ENCODE peak calls at places on chromosomes 1 and 21, in five cellular contexts. One of them, this sample, is unnamed.

GRCh38 chr1:157154940-157155514 is 16.8 kb upstream of the ETV3 start:
- DNase-seq in T47D: no peak
- DNase-seq in NCI-H510A: no peak
- DNase-seq in stomach: peak; percentile 89
- DNase-seq in T-helper 17 cell: no peak
- DNase-seq in this sample: no peak

GRCh38 chr1:223714849-223715709 is 2.7 kb downstream of the CAPN2 start:
- DNase-seq in T47D: no peak
- DNase-seq in NCI-H510A: peak; percentile 32
- DNase-seq in stomach: no peak
- DNase-seq in T-helper 17 cell: no peak
- DNase-seq in this sample: no peak

GRCh38 chr1:3051270-3052268 is 17.4 kb upstream of the PRDM16 start:
- DNase-seq in T47D: no peak
- DNase-seq in NCI-H510A: no peak
- DNase-seq in stomach: no peak
- DNase-seq in T-helper 17 cell: no peak
- DNase-seq in this sample: no peak

GRCh38 chr1:72526926-72527325 is 244.6 kb upstream of the NEGR1 start:
- DNase-seq in T47D: no peak
- DNase-seq in NCI-H510A: no peak
- DNase-seq in stomach: no peak
- DNase-seq in T-helper 17 cell: no peak
- DNase-seq in this sample: no peak

GRCh38 chr1:201608635-201609395 is 69.9 kb downstream of the NAV1 start:
- DNase-seq in T47D: no peak
- DNase-seq in NCI-H510A: no peak
- DNase-seq in stomach: no peak
- DNase-seq in T-helper 17 cell: no peak
- DNase-seq in this sample: no peak

GRCh38 chr1:148357037-148357436 is 126.1 kb downstream of the PPIAL4G start:
- DNase-seq in T47D: no peak
- DNase-seq in NCI-H510A: no peak
- DNase-seq in stomach: no peak
- DNase-seq in T-helper 17 cell: no peak
- DNase-seq in this sample: no peak

GRCh38 chr1:184418955-184419733 is 32.3 kb downstream of the C1orf21 start:
- DNase-seq in T47D: no peak
- DNase-seq in NCI-H510A: no peak
- DNase-seq in stomach: no peak
- DNase-seq in T-helper 17 cell: no peak
- DNase-seq in this sample: no peak

GRCh38 chr1:10320336-10320735 is 78.5 kb upstream of the PGD start:
- DNase-seq in T47D: no peak
- DNase-seq in NCI-H510A: no peak
- DNase-seq in stomach: no peak
- DNase-seq in T-helper 17 cell: no peak
- DNase-seq in this sample: no peak

GRCh38 chr1:221716713-221717490 is 25.0 kb downstream of the DUSP10 start:
- DNase-seq in T47D: no peak
- DNase-seq in NCI-H510A: no peak
- DNase-seq in stomach: no peak
- DNase-seq in T-helper 17 cell: no peak
- DNase-seq in this sample: no peak

GRCh38 chr1:6157528-6158174 is 22.5 kb downstream of the CHD5 start:
- DNase-seq in T47D: peak; percentile 64
- DNase-seq in NCI-H510A: peak; percentile 82
- DNase-seq in stomach: no peak
- DNase-seq in T-helper 17 cell: no peak
- DNase-seq in this sample: no peak

GRCh38 chr1:99645199-99645598 is 714 bp upstream of the PALMD start:
- DNase-seq in T47D: no peak
- DNase-seq in NCI-H510A: no peak
- DNase-seq in stomach: no peak
- DNase-seq in T-helper 17 cell: no peak
- DNase-seq in this sample: no peak

GRCh38 chr21:17775431-17776126 is 43.6 kb downstream of the C21orf91 start:
- DNase-seq in T47D: no peak
- DNase-seq in NCI-H510A: no peak
- DNase-seq in stomach: no peak
- DNase-seq in T-helper 17 cell: peak; percentile 29
- DNase-seq in this sample: no peak

GRCh38 chr1:43205671-43206070 is 33.5 kb downstream of the CFAP57 start:
- DNase-seq in T47D: no peak
- DNase-seq in NCI-H510A: no peak
- DNase-seq in stomach: no peak
- DNase-seq in T-helper 17 cell: no peak
- DNase-seq in this sample: no peak

GRCh38 chr1:204227351-204227750 is 13.6 kb upstream of the GOLT1A start:
- DNase-seq in T47D: no peak
- DNase-seq in NCI-H510A: no peak
- DNase-seq in stomach: no peak
- DNase-seq in T-helper 17 cell: no peak
- DNase-seq in this sample: no peak

GRCh38 chr21:30707409-30707808 is 11.2 kb downstream of the KRTAP21-3 start:
- DNase-seq in T47D: no peak
- DNase-seq in NCI-H510A: no peak
- DNase-seq in stomach: no peak
- DNase-seq in T-helper 17 cell: no peak
- DNase-seq in this sample: no peak

GRCh38 chr1:38246955-38247952 is 200.7 kb upstream of the POU3F1 start:
- DNase-seq in T47D: no peak
- DNase-seq in NCI-H510A: no peak
- DNase-seq in stomach: no peak
- DNase-seq in T-helper 17 cell: no peak
- DNase-seq in this sample: no peak

GRCh38 chr21:29305068-29305467 is 6.3 kb downstream of the BACH1 start:
- DNase-seq in T47D: no peak
- DNase-seq in NCI-H510A: no peak
- DNase-seq in stomach: no peak
- DNase-seq in T-helper 17 cell: no peak
- DNase-seq in this sample: no peak

GRCh38 chr1:6570066-6570465 is 9.7 kb upstream of the ZBTB48 start:
- DNase-seq in T47D: no peak
- DNase-seq in NCI-H510A: no peak
- DNase-seq in stomach: no peak
- DNase-seq in T-helper 17 cell: no peak
- DNase-seq in this sample: no peak